ENCODE peak calls at places on chromosomes 13 and 19, in ten cellular contexts. H, L, U, D, P, Y, N, I, M and B are unnamed samples. For H3K27me3, the result is how much of the 10 kb centered on the place peaks cover.

GRCh38 chr13:84037937-84038464 is 155.7 kb upstream of the SLITRK1 start:
- DNase-seq in I (no peak), L (no peak), N (no peak), H (no peak), U (no peak), M (no peak), D (no peak), P (no peak), Y (no peak), B (no peak)

GRCh38 chr19:39631178-39631577 is 24.5 kb upstream of the LGALS16 start:
- DNase-seq in N (no peak), D (no peak), I (no peak), U (no peak), L (no peak), P (no peak), M (no peak), Y (no peak), H (no peak), B (no peak)

GRCh38 chr19:2385053-2385721 is 25.1 kb downstream of the TMPRSS9 start:
- DNase-seq in Y (no peak), M (peak), I (no peak), L (peak), P (no peak), D (no peak), N (no peak), H (no peak), U (no peak), B (no peak)

GRCh38 chr13:61410669-61411297 is 4.9 kb downstream of the PCDH20 start:
- DNase-seq in M (no peak), D (no peak), L (peak), N (no peak), H (no peak), P (no peak), Y (no peak), I (no peak), U (no peak), B (no peak)

GRCh38 chr13:32037471-32037870 is 5.9 kb downstream of the FRY start:
- DNase-seq in I (no peak), N (no peak), Y (no peak), H (no peak), D (no peak), U (no peak), P (no peak), M (no peak), L (no peak), B (no peak)

GRCh38 chr19:50292216-50292827 is 36.9 kb downstream of the KCNC3 start:
- DNase-seq in M (no peak), N (no peak), U (no peak), P (no peak), L (no peak), D (no peak), H (no peak), Y (no peak), I (peak), B (no peak)

GRCh38 chr19:48170817-48171347 is 402 bp downstream of the ZSWIM9 start:
- DNase-seq in L (no peak), U (no peak), Y (no peak), P (peak), I (no peak), H (peak), N (no peak), M (no peak), D (peak), B (no peak)

GRCh38 chr13:44303681-44304432 is 69.8 kb upstream of the SERP2 start:
- DNase-seq in M (peak), Y (peak), N (peak), U (no peak), H (no peak), I (no peak), P (peak), L (peak), D (no peak), B (no peak)

GRCh38 chr19:30085394-30085793 is 143.4 kb downstream of the URI1 start:
- DNase-seq in I (peak), M (peak), L (no peak), P (no peak), H (no peak), N (no peak), U (no peak), D (no peak), Y (no peak), B (no peak)

GRCh38 chr13:104387514-104387913 is 1321.3 kb upstream of the SLC10A2 start:
- DNase-seq in I (no peak), L (no peak), H (no peak), N (no peak), P (no peak), U (no peak), M (no peak), Y (no peak), D (no peak), B (no peak)

GRCh38 chr13:105196052-105196451 is 1339.4 kb downstream of the EFNB2 start:
- DNase-seq in L (peak), D (no peak), N (no peak), I (no peak), P (no peak), H (no peak), U (no peak), M (no peak), Y (no peak), B (no peak)

GRCh38 chr19:38319421-38320258 is at the start of gene KCNK6:
- DNase-seq in N (no peak), U (peak), H (peak), Y (peak), P (peak), L (peak), M (peak), I (peak), D (no peak), B (peak)

GRCh38 chr13:98900442-98900841 is 77.4 kb downstream of the DOCK9 start:
- DNase-seq in M (no peak), H (no peak), I (no peak), D (no peak), U (no peak), N (no peak), P (no peak), Y (no peak), L (no peak), B (no peak)

GRCh38 chr13:99974939-99975561 is 3.5 kb upstream of the ZIC5 start:
- DNase-seq in I (no peak), N (no peak), Y (peak), L (no peak), M (no peak), H (no peak), D (no peak), P (no peak), U (no peak), B (no peak)

GRCh38 chr13:46622918-46623256 is 69.9 kb downstream of the LRCH1 start:
- DNase-seq in P (peak), N (no peak), Y (no peak), M (peak), H (no peak), L (peak), D (no peak), U (no peak), I (no peak), B (no peak)

GRCh38 chr19:35531291-35531690 is 2.0 kb upstream of the GAPDHS start:
- DNase-seq in M (no peak), D (no peak), Y (no peak), I (no peak), H (no peak), N (no peak), L (no peak), P (no peak), U (no peak), B (no peak)
- H3K27ac ChIP-seq in M (no peak), D (no peak), Y (no peak), I (no peak), H (no peak), N (no peak), L (no peak), P (no peak), U (no peak), B (no peak)

DNA sequence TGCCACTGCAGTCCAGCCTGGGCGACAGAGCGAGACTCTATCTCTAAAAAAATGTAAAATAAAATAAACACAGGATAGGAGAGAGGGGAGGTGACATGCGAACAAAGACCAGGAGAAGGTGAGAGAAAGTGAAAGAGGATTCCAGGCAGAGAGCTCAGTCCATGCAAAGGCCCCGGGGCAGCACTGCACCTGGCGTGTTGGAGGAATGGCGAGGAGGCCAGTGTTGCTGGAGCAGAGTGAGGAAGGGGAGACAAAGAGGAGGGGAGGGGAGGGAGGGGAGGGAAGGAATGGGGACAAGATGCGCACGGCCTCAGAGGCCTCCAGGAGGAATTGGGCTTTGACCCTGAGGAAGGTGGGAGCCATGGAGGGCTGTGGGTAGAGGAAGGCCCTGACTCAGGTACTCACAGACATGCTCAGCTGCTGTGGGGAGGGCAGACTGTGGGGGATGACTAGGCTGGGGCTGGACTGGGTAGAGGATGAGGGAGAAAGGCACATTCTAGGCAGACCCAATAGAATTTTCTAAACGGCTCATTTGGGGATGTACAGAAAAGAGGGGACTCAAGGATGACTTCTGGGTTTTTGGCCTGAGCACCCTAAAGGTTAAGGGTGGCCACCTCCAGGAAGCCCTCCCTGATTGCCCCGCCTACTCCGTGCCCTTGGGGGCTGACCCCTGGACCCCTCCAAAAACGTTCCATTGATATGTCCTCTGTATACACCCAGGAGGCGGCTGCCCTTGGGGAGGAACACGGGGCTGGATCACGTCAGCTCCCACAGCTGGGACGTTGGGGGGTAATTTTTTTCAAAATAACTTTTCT is 43.9 kb downstream of the PTPRS start:
- DNase-seq in H (no peak), N (no peak), L (no peak), P (no peak), D (no peak), M (no peak), Y (no peak), I (no peak), U (no peak), B (no peak)
- H3K27me3 ChIP-seq in H (under half), N (under half), L (under half), P (under half), D (under half), M (under half), Y (under half), I (under half), U (under half), B (under half)

GRCh38 chr13:77457989-77458388 is 77.5 kb upstream of the SCEL start:
- DNase-seq in P (no peak), N (no peak), H (no peak), D (no peak), L (no peak), M (no peak), Y (no peak), I (no peak), U (no peak), B (no peak)
- H3K27ac ChIP-seq in P (no peak), N (no peak), H (no peak), D (no peak), L (no peak), M (no peak), Y (no peak), I (no peak), U (no peak), B (no peak)

DNA sequence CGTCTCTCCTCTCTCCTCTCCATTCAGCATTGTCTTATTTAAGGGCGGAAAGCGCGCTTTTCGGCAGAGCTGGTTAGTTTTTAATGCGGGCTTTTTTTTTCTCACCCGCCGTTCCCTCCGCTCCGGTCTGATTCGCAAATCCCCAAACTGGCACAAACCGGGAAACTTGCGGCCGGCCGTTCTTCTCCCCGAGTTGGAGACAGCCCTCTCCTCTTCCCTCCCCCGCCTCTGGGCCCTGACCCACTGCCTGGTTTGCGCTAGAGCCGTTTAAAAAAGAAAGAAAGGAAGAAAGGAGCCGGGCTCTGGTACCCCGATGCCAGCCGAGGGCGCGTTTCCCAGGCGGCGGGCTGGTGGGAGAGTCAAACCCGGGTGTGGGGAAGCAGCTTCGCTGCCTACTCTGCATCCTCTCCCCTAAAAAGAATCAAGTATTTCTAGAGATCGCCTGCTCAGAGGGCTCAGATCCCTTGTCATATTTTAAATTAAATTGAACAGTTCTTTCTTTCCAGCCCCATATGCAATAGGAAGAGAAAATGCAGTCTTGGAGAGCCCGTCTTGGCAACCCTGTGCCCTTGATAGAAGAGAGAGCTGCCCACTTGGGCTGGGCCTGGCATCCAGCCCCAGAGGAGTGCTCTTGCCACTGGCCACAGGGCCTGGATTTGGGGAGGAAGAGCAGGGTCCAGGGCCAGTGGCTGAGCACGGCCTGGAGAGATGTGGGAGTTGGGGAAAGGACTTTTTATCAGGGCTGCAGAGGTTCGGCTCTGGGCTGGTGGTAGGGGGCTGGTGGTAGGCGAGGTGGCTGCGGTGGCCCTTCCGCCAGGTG is 19.0 kb downstream of the NFIX start:
- DNase-seq in I (no peak), U (no peak), M (no peak), L (no peak), P (no peak), Y (no peak), H (no peak), D (no peak), N (no peak), B (no peak)
- H3K27me3 ChIP-seq in I (under half), U (under half), M (under half), L (half or more), P (under half), Y (under half), H (under half), D (under half), N (under half), B (under half)

GRCh38 chr19:43673702-43674629 is 4.0 kb upstream of the PLAUR start:
- DNase-seq in M (peak), L (no peak), P (no peak), I (no peak), Y (no peak), U (no peak), N (no peak), D (no peak), H (peak), B (no peak)

GRCh38 chr19:43674630-43674982 is 4.6 kb upstream of the PLAUR start:
- DNase-seq in I (no peak), H (peak), L (no peak), M (peak), N (no peak), D (no peak), Y (no peak), P (no peak), U (no peak), B (no peak)

GRCh38 chr19:43678512-43678911 is 8.5 kb upstream of the PLAUR start:
- DNase-seq in M (no peak), I (no peak), H (no peak), U (no peak), L (no peak), D (no peak), Y (no peak), P (no peak), N (no peak), B (no peak)

GRCh38 chr19:43675906-43676305 is 5.9 kb upstream of the PLAUR start:
- DNase-seq in P (no peak), Y (no peak), M (no peak), L (no peak), D (no peak), H (no peak), N (no peak), I (no peak), U (no peak), B (no peak)

GRCh38 chr19:43675269-43675879 is 5.4 kb upstream of the PLAUR start:
- DNase-seq in L (peak), H (peak), D (no peak), Y (peak), U (no peak), M (peak), P (no peak), I (no peak), N (no peak), B (no peak)
- H3K27ac ChIP-seq in L (peak), H (peak), D (no peak), Y (peak), U (no peak), M (peak), P (no peak), I (peak), N (peak), B (no peak)

GRCh38 chr19:17479325-17479791 is 9.0 kb downstream of the SLC27A1 start:
- DNase-seq in M (no peak), N (no peak), H (no peak), I (no peak), L (no peak), D (no peak), Y (no peak), P (no peak), U (no peak), B (no peak)
- H3K27me3 ChIP-seq in M (under half), N (under half), H (under half), I (under half), L (under half), D (under half), Y (under half), P (under half), U (under half), B (under half)

DNA sequence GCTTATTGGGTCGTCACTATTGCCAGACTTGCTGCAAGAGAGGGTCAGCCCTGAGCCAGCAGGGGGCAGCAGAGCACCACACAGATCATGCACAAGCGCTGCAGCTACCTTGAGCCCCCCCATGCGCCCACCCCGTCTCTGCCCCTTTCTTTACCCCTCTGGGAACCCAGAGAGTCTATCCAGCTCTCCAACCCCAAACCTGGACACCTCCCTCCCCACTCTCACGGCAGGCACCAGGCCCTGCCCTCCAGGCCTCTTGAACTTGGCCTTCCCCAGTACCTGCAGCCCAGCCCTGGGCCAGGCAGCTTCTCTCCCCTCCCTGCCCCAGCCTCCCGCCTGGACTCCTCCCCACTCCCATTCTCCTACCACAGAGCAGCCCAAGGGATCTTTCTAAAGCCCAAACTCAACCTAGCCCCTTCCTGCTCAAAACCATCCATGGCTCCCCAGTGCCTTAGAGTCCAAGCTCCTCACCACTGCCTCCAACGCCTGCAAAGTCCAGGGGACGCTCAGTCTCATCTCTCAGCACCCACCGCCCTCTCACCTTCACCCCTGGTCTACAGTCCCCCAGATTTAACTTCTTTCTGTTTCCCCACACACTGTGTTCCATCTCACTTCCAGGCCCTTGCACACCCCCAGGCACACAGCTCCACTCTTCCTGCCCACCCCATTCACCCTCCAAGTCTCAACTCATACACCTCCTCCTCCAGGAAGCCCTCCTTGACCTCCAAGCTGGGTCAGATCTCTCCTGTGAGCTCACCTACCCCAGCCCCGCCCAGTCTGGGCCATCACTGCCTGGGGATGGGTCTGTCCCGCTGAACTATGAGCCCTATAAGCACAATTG is 9.4 kb upstream of the CEACAM16 start:
- DNase-seq in H (peak), U (peak), L (peak), N (no peak), Y (peak), I (peak), M (peak), D (peak), P (peak), B (peak)
- H3K27ac ChIP-seq in H (no peak), U (no peak), L (peak), N (no peak), Y (peak), I (peak), M (peak), D (no peak), P (no peak), B (no peak)

GRCh38 chr19:41990615-41991014 is 3.4 kb downstream of the ATP1A3 start:
- DNase-seq in P (no peak), L (no peak), Y (no peak), I (no peak), U (no peak), M (no peak), N (no peak), H (no peak), D (no peak), B (no peak)

GRCh38 chr19:41987141-41987860 is 6.7 kb downstream of the ATP1A3 start:
- DNase-seq in I (no peak), P (no peak), H (no peak), U (no peak), D (no peak), M (no peak), Y (no peak), N (no peak), L (no peak), B (no peak)

GRCh38 chr19:41991025-41991424 is 3.0 kb downstream of the ATP1A3 start:
- DNase-seq in Y (no peak), D (no peak), N (no peak), H (no peak), I (no peak), L (no peak), M (no peak), P (peak), U (no peak), B (no peak)

GRCh38 chr19:41988947-41989346 is 5.1 kb downstream of the ATP1A3 start:
- DNase-seq in I (no peak), Y (no peak), N (no peak), M (no peak), H (no peak), P (no peak), U (no peak), D (no peak), L (no peak), B (no peak)

DNA sequence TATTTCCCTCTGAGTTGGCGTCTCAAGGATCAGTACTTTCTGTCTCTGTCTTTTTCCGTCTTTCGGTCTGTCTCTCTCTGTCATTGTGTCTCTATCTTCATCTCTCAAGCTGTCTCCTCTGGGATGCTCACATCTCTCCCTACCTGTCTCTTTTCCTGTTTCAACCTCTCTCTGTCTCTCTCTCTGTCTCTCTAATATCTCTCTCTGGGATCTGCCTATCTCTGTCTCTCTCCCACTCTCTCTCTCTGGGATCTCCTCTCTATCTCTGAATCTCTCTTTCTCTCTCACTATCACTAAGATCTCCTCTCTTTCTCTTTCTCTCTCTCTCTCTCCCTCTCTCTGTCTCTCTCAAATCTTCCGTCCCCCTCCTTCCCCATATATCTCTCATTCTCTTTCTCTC is 4.0 kb downstream of the ATP1A3 start:
- DNase-seq in Y (no peak), L (no peak), I (no peak), H (no peak), M (no peak), P (no peak), U (no peak), D (no peak), N (no peak), B (no peak)
- H3K27me3 ChIP-seq in Y (under half), L (under half), I (under half), H (under half), M (under half), P (under half), U (under half), D (under half), N (under half), B (under half)